ENCODE peak calls at places on chromosome 7, in six cellular contexts. A, K, I, O, J and X are unnamed samples.

GRCh38 chr7:140212100-140212881 is 35.5 kb upstream of the KDM7A start:
- DNase-seq in A (peak), K (peak), I (no peak), O (no peak), J (no peak), X (no peak)

GRCh38 chr7:130491841-130492518 is at the start of gene MEST:
- DNase-seq in A (no peak), K (no peak), I (no peak), O (no peak), J (no peak), X (no peak)

GRCh38 chr7:19030280-19030679 is 87.2 kb downstream of the TWIST1 start:
- DNase-seq in A (peak), K (no peak), I (no peak), O (no peak), J (no peak), X (no peak)

GRCh38 chr7:47561715-47562446 is 20.0 kb downstream of the TNS3 start:
- DNase-seq in A (no peak), K (no peak), I (no peak), O (no peak), J (no peak), X (no peak)

GRCh38 chr7:32879460-32879859 is 12.1 kb downstream of the KBTBD2 start:
- DNase-seq in A (peak), K (no peak), I (no peak), O (no peak), J (no peak), X (no peak)

GRCh38 chr7:33779216-33779615 is 126.1 kb upstream of the BMPER start:
- DNase-seq in A (no peak), K (no peak), I (no peak), O (no peak), J (no peak), X (no peak)

GRCh38 chr7:19268737-19269136 is 123.5 kb upstream of the FERD3L start:
- DNase-seq in A (no peak), K (no peak), I (no peak), O (no peak), J (no peak), X (no peak)

GRCh38 chr7:101880536-101881443 is 63.4 kb downstream of the CUX1 start:
- DNase-seq in A (peak), K (no peak), I (no peak), O (no peak), J (no peak), X (no peak)

GRCh38 chr7:37234928-37235327 is 213.7 kb downstream of the ELMO1 start:
- DNase-seq in A (peak), K (no peak), I (no peak), O (no peak), J (no peak), X (no peak)

GRCh38 chr7:1070544-1071342 is 17.2 kb upstream of the GPER1 start:
- DNase-seq in A (no peak), K (no peak), I (no peak), O (no peak), J (no peak), X (no peak)

GRCh38 chr7:43553999-43554398 is 28.9 kb upstream of the STK17A start:
- DNase-seq in A (no peak), K (no peak), I (no peak), O (no peak), J (no peak), X (peak)

GRCh38 chr7:92456241-92456640 is 9.0 kb downstream of the GATAD1 start:
- DNase-seq in A (no peak), K (no peak), I (no peak), O (no peak), J (no peak), X (no peak)

GRCh38 chr7:101116898-101117297 is 10.0 kb upstream of the SERPINE1 start:
- DNase-seq in A (peak), K (no peak), I (no peak), O (no peak), J (peak), X (no peak)

GRCh38 chr7:77349141-77349540 is 67.0 kb downstream of the GSAP start:
- DNase-seq in A (no peak), K (no peak), I (no peak), O (no peak), J (no peak), X (no peak)